ENCODE peak calls at places on chromosomes 12 and 14, in four cellular contexts. I, R, S and A are unnamed samples.

GRCh38 chr14:91177073-91177796 is 63.4 kb downstream of the DGLUCY start:
- DNase-seq in I (no peak), S (peak; percentile 57), R (peak; percentile 87), A (peak; percentile 46)

GRCh38 chr14:71551291-71551955 is 380.8 kb upstream of the RGS6 start:
- DNase-seq in R (no peak), S (no peak), I (no peak), A (no peak)

GRCh38 chr12:131011165-131012079 is 57.7 kb downstream of the ADGRD1 start:
- DNase-seq in R (no peak), I (no peak), S (no peak), A (no peak)

GRCh38 chr12:72632286-72632685 is 360.1 kb downstream of the TRHDE start:
- DNase-seq in I (no peak), S (no peak), R (no peak), A (no peak)

GRCh38 chr12:80551897-80552296 is 107.9 kb downstream of the PTPRQ start:
- DNase-seq in R (no peak), I (no peak), S (no peak), A (no peak)

GRCh38 chr12:109932878-109933503 is 32.9 kb downstream of the TCHP start:
- DNase-seq in R (peak; percentile 57), S (peak; percentile 57), I (no peak), A (no peak)

GRCh38 chr14:74478996-74479635 is 14.0 kb downstream of the NPC2 start:
- DNase-seq in I (no peak), R (no peak), S (no peak), A (no peak)

GRCh38 chr12:106112094-106112822 is 26.5 kb downstream of the NUAK1 start:
- DNase-seq in S (no peak), I (no peak), R (no peak), A (no peak)

GRCh38 chr12:2051700-2052625 is 824 bp upstream of the CACNA1C start:
- DNase-seq in S (no peak), R (no peak), I (no peak), A (no peak)

GRCh38 chr12:116318738-116319050 is 41.2 kb upstream of the MED13L start:
- DNase-seq in I (no peak), S (peak; percentile 14), R (no peak), A (no peak)

GRCh38 chr14:100143523-100143922 is 15.9 kb downstream of the DEGS2 start:
- DNase-seq in S (no peak), I (no peak), R (no peak), A (no peak)

GRCh38 chr12:119721306-119721705 is 53.4 kb downstream of the PRKAB1 start:
- DNase-seq in R (no peak), I (no peak), S (no peak), A (no peak)

GRCh38 chr12:8554451-8555195 is 13.9 kb upstream of the CLEC4E start:
- DNase-seq in R (no peak), S (no peak), I (no peak), A (no peak)

GRCh38 chr14:57725399-57726077 is 140.4 kb downstream of the SLC35F4 start:
- DNase-seq in S (no peak), I (no peak), R (no peak), A (no peak)

GRCh38 chr14:59061292-59061691 is 127.2 kb upstream of the DAAM1 start:
- DNase-seq in R (no peak), I (no peak), S (no peak), A (no peak)

GRCh38 chr12:42213023-42213422 is 25.0 kb downstream of the YAF2 start:
- DNase-seq in R (peak; percentile 53), I (no peak), S (no peak), A (no peak)

GRCh38 chr14:103491691-103492090 is 30.9 kb downstream of the CKB start:
- DNase-seq in I (no peak), S (no peak), R (peak; percentile 28), A (no peak)
- H3K27ac ChIP-seq in I (no peak overlapping the region), S (no peak overlapping the region), R (no peak overlapping the region), A (no peak overlapping the region)

GRCh38 chr14:103093856-103094405 is 594 bp upstream of the EXOC3L4 start:
- DNase-seq in I (no peak), R (no peak), S (no peak), A (no peak)
- H3K4me3 ChIP-seq in I (peak overlapping the region; percentile 37), R (peak overlapping the region; percentile 58), S (no peak overlapping the region), A (no peak overlapping the region)

GRCh38 chr12:95057431-95057830 is 16.0 kb downstream of the NR2C1 start:
- DNase-seq in S (no peak), R (no peak), I (no peak), A (no peak)

GRCh38 chr12:95059984-95060383 is 13.4 kb downstream of the NR2C1 start:
- DNase-seq in S (no peak), I (no peak), R (no peak), A (no peak)

GRCh38 chr12:95066091-95066855 is 7.1 kb downstream of the NR2C1 start:
- DNase-seq in I (no peak), S (no peak), R (no peak), A (no peak)

GRCh38 chr12:95060951-95061350 is 12.5 kb downstream of the NR2C1 start:
- DNase-seq in R (no peak), I (no peak), S (no peak), A (no peak)
- H3K36me3 ChIP-seq in R (no peaks in the 10 kb centered on the region), I (peaks cover 91% of the 10 kb centered on the region), S (peaks cover 29% of the 10 kb centered on the region), A (peaks cover 43% of the 10 kb centered on the region)

DNA sequence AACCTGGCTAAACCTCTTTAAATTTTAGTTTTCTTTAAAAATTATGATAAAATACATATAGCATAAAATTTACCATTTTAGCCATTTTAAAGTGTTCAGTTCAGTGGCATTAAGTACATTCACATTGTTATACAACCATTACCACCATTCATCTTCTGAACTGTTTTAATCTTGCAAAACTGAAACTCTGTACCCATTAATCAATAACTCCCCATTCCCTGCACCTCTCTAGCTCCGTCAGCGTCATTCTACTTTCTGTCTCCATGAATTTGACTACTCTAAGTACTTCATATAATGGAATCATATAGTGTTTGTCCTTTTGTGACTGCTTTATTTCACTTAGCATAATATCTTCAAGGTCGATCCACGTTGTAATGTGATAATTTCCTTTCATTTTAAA is 75.8 kb upstream of the DDHD1 start:
- DNase-seq in I (no peak), S (no peak), R (no peak), A (no peak)
- H3K27ac ChIP-seq in I (no peak overlapping the region), S (no peak overlapping the region), R (no peak overlapping the region), A (no peak overlapping the region)